ENCODE peak calls at places on chromosomes 7 and 10, in five cellular contexts. Z is IMR-90, O is astrocyte of the spinal cord, C is GM12864, U is stomach. J is an unnamed sample.
A peak's percentile ranks its signal among the peaks of the same experiment; 100 is the strongest.

GRCh38 chr7:24907311-24907886 is 72.6 kb downstream of the OSBPL3 start:
- DNase-seq in C (no peak), Z (peak; percentile 76), O (peak; percentile 63), U (no peak), J (no peak)

GRCh38 chr10:31528834-31529233 is 209.8 kb downstream of the ZEB1 start:
- DNase-seq in U (no peak), Z (peak; percentile 40), O (no peak), C (no peak), J (no peak)

GRCh38 chr10:73576890-73577591 is 14.1 kb downstream of the USP54 start:
- DNase-seq in O (no peak), Z (no peak), U (no peak), C (no peak), J (no peak)

GRCh38 chr7:81688622-81689411 is 81.0 kb downstream of the HGF start:
- DNase-seq in O (no peak), C (no peak), Z (no peak), U (no peak), J (no peak)

GRCh38 chr10:70462349-70462984 is 16.1 kb upstream of the PALD1 start:
- DNase-seq in Z (no peak), U (peak; percentile 45), C (no peak), O (no peak), J (no peak)

GRCh38 chr7:45387837-45388236 is 186.3 kb upstream of the ADCY1 start:
- DNase-seq in C (no peak), Z (no peak), O (no peak), U (no peak), J (no peak)

GRCh38 chr7:28272461-28272877 is 91.9 kb upstream of the JAZF1 start:
- DNase-seq in U (peak; percentile 28), O (peak; percentile 59), Z (peak; percentile 68), C (no peak), J (peak; percentile 15)

GRCh38 chr10:90860790-90861189 is 3.0 kb upstream of the HTR7 start:
- DNase-seq in U (no peak), C (no peak), Z (no peak), O (no peak), J (no peak)

GRCh38 chr7:107920048-107920772 is 29.2 kb downstream of the DLD start:
- DNase-seq in Z (peak; percentile 22), C (no peak), U (no peak), O (peak; percentile 48), J (no peak)

GRCh38 chr10:126580873-126581647 is 89.4 kb downstream of the C10orf90 start:
- DNase-seq in O (peak; percentile 36), Z (no peak), U (no peak), C (no peak), J (no peak)

GRCh38 chr10:98267894-98268693 is at the start of gene LOXL4:
- DNase-seq in U (no peak), Z (no peak), C (no peak), O (peak; percentile 30), J (peak; percentile 38)

GRCh38 chr10:82084904-82085303 is 209.9 kb downstream of the NRG3 start:
- DNase-seq in U (no peak), O (no peak), C (no peak), Z (no peak), J (no peak)
- TF ChIP-seq CTCF in U (no peak), O (no peak), C (no peak), Z (no peak), J (no peak)

DNA sequence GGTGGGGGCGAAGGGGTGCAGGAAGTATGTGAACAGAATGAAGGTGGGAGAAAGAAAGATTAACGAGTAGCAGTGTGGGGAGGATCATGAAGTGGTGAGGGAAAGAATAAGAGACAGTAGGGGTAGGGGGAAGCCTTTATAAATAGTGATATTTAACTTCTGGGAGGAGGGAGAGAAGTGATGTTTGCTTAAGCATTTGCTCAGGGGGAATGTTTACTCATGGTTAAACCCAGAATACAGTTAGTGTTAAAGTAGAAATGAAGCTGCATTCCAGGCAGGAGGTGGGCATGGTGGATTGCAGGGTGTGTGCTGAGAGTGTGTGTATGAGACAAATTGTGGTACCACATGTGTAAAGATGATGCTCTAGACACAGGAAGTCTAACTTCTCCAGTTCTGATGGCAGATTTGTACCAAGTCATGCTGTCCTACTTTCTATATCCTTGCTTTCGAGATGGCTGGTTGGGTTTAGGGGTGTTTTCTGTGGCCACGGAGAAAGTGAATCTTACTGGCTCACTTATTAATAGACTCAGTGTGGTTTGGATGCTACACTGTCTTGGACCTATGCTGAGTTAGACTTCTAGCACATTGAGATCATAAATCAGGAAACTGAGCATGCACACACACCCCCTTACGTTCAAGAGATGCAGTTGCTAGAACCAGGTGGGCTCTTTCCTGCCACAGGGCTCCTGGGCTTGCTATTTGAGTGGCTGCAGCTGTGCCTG is 10.6 kb upstream of the DNMBP start:
- DNase-seq in O (no peak), C (peak; percentile 68), U (no peak), Z (no peak), J (peak; percentile 71)
- TF ChIP-seq CTCF in O (no peak), C (peak; percentile 28), U (no peak), Z (no peak), J (peak; percentile 30)

GRCh38 chr10:3879073-3879472 is 94.1 kb upstream of the KLF6 start:
- DNase-seq in C (no peak), O (no peak), U (no peak), Z (no peak), J (no peak)

GRCh38 chr10:3876563-3876962 is 91.6 kb upstream of the KLF6 start:
- DNase-seq in Z (no peak), O (no peak), U (no peak), C (no peak), J (no peak)

GRCh38 chr10:3874988-3875841 is 90.2 kb upstream of the KLF6 start:
- DNase-seq in C (peak; percentile 79), O (no peak), U (no peak), Z (no peak), J (peak; percentile 56)

GRCh38 chr10:3875842-3876235 is 90.8 kb upstream of the KLF6 start:
- DNase-seq in C (no peak), U (no peak), O (no peak), Z (no peak), J (no peak)

GRCh38 chr10:3877092-3878000 is 92.3 kb upstream of the KLF6 start:
- DNase-seq in Z (no peak), C (no peak), U (no peak), O (no peak), J (no peak)
- TF ChIP-seq CTCF in Z (no peak), C (no peak), U (no peak), O (no peak), J (no peak)

GRCh38 chr7:87218941-87219544 is 489 bp downstream of the TMEM243 start:
- DNase-seq in O (peak; percentile 32), C (no peak), Z (peak; percentile 34), U (peak; percentile 62), J (peak; percentile 31)
- TF ChIP-seq CTCF in O (no peak), C (no peak), Z (no peak), U (no peak), J (no peak)

GRCh38 chr10:75294866-75295692 is 59.3 kb upstream of the COMTD1 start:
- DNase-seq in U (peak; percentile 74), Z (peak; percentile 93), O (peak; percentile 91), C (no peak), J (peak; percentile 59)
- TF ChIP-seq CTCF in U (no peak), Z (peak; percentile 18), O (peak; percentile 9), C (peak; percentile 14), J (no peak)

DNA sequence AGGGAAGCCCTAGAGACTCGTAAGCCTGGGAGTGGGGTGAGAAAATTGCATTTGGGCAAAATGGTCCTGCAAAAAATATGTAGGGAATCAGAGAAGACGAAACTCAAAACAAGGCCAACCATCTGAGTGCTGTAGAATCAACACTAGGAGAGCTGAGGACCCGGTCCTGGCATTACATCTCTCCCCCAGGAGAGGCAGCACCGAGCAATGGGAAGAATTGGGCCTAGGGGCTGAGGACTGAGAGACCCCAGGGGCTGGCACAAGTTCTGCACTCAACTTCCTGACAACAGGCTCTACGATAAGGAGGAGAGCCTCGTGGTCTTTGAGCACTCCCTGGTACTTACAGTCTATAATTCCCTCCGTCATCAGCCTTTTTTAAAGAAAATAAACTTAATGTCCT is 47.6 kb downstream of the BPGM start:
- DNase-seq in U (no peak), C (no peak), O (no peak), Z (no peak), J (no peak)
- TF ChIP-seq CTCF in U (no peak), C (peak; percentile 53), O (peak; percentile 46), Z (peak; percentile 21), J (peak; percentile 10)

J was measured in GM10248.